ENCODE peak calls at places on chromosome 18, in eight cellular contexts. U is A549, E is sigmoid colon, G is SK-N-SH, D is K562, A is HepG2, J is suprapubic skin, Z is tibial nerve. W is an unnamed sample.

GRCh38 chr18:48861181-48861715 is 89.5 kb downstream of the SMAD7 start:
- DNase-seq in U (no peak), E (no peak), G (no peak), D (no peak), A (no peak), J (no peak), Z (no peak), W (no peak)

GRCh38 chr18:26460449-26461091 is 87.8 kb downstream of the KCTD1 start:
- DNase-seq in U (peak; percentile 41), E (no peak), G (no peak), D (no peak), A (no peak), J (no peak), Z (no peak), W (peak; percentile 77)

GRCh38 chr18:48814490-48815181 is 136.1 kb downstream of the SMAD7 start:
- DNase-seq in U (no peak), E (peak; percentile 15), G (no peak), D (no peak), A (no peak), J (peak; percentile 26), Z (no peak), W (no peak)

GRCh38 chr18:49757513-49758262 is 55.6 kb downstream of the ACAA2 start:
- DNase-seq in U (peak; percentile 6), E (no peak), G (peak; percentile 61), D (peak; percentile 33), A (no peak), J (no peak), Z (no peak), W (no peak)

GRCh38 chr18:46399276-46399675 is 257.7 kb downstream of the LOXHD1 start:
- DNase-seq in U (no peak), E (no peak), G (no peak), D (no peak), A (no peak), J (no peak), Z (no peak), W (no peak)

GRCh38 chr18:79272916-79273315 is 122.8 kb upstream of the NFATC1 start:
- DNase-seq in U (no peak), E (no peak), G (no peak), D (no peak), A (no peak), J (no peak), Z (no peak), W (no peak)

GRCh38 chr18:21117385-21118135 is 5.9 kb upstream of the ROCK1 start:
- DNase-seq in U (no peak), E (no peak), G (no peak), D (peak; percentile 7), A (no peak), J (no peak), Z (no peak), W (no peak)

GRCh38 chr18:60981651-60982050 is 351.6 kb upstream of the CDH20 start:
- DNase-seq in U (no peak), E (no peak), G (no peak), D (no peak), A (no peak), J (no peak), Z (no peak), W (no peak)

GRCh38 chr18:30280861-30281470 is 761.6 kb downstream of the DSC3 start:
- DNase-seq in U (peak; percentile 31), E (no peak), G (peak; percentile 1), D (peak; percentile 65), A (peak; percentile 42), J (no peak), Z (no peak), W (no peak)

GRCh38 chr18:39872566-39872965 is 2082.5 kb upstream of the PIK3C3 start:
- DNase-seq in U (no peak), E (no peak), G (no peak), D (no peak), A (no peak), J (no peak), Z (no peak), W (no peak)

DNA sequence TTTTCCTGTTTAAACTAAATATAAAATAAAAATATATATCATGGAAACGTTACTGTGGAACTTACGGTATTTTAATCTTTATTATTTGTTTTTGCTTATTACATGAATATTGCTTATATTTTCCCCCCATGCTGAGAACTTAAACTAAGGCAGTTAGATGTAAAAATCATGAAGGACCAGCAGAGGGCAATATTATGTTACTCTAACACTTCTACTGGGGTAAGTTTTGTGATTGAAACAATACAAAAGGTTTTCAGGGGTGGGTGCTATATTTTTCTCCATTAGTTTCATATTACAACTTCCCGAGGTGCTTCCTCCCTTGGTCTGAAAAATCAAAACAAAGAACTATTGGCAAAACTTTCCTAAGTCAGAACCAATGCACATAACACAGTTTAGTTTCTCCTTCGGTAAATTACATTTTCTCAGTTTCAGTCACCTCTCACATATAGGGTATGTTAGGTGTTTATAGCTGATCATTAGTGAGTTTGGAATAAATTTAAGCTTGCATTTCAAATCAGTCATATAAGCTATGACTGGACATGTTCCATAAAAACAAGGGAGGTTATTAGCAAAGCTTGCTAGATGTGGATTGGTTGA is 54.8 kb downstream of the ZNF407 start:
- DNase-seq in U (peak; percentile 22), E (no peak), G (peak; percentile 47), D (peak; percentile 30), A (peak; percentile 33), J (no peak), Z (no peak), W (no peak)
- TF ChIP-seq EP300 in U (no peak), E (no peak), G (no peak), D (no peak), A (no peak), J (no peak), Z (no peak), W (no peak)

GRCh38 chr18:31957728-31958127 is 14.8 kb upstream of the TRAPPC8 start:
- DNase-seq in U (no peak), E (no peak), G (no peak), D (no peak), A (no peak), J (no peak), Z (no peak), W (no peak)

GRCh38 chr18:31950620-31951019 is 7.7 kb upstream of the TRAPPC8 start:
- DNase-seq in U (no peak), E (no peak), G (no peak), D (no peak), A (no peak), J (no peak), Z (no peak), W (no peak)

GRCh38 chr18:31952223-31952622 is 9.3 kb upstream of the TRAPPC8 start:
- DNase-seq in U (no peak), E (no peak), G (no peak), D (no peak), A (no peak), J (no peak), Z (no peak), W (no peak)

GRCh38 chr18:31954349-31954748 is 11.4 kb upstream of the TRAPPC8 start:
- DNase-seq in U (peak; percentile 42), E (no peak), G (no peak), D (no peak), A (peak; percentile 79), J (no peak), Z (no peak), W (no peak)
- TF ChIP-seq EP300 in U (no peak), E (no peak), G (no peak), D (no peak), A (peak; percentile 47), J (no peak), Z (no peak), W (no peak)

GRCh38 chr18:74274690-74275089 is 17.1 kb downstream of the CYB5A start:
- DNase-seq in U (no peak), E (no peak), G (no peak), D (no peak), A (no peak), J (no peak), Z (no peak), W (no peak)

GRCh38 chr18:74275736-74276135 is 16.0 kb downstream of the CYB5A start:
- DNase-seq in U (no peak), E (no peak), G (no peak), D (no peak), A (no peak), J (no peak), Z (no peak), W (no peak)

GRCh38 chr18:74278058-74278457 is 13.7 kb downstream of the CYB5A start:
- DNase-seq in U (no peak), E (no peak), G (peak; percentile 81), D (no peak), A (peak; percentile 29), J (no peak), Z (no peak), W (no peak)

GRCh38 chr18:74278983-74279382 is 12.8 kb downstream of the CYB5A start:
- DNase-seq in U (no peak), E (no peak), G (no peak), D (no peak), A (no peak), J (no peak), Z (no peak), W (no peak)

GRCh38 chr18:74276609-74277008 is 15.2 kb downstream of the CYB5A start:
- DNase-seq in U (no peak), E (no peak), G (no peak), D (no peak), A (no peak), J (no peak), Z (no peak), W (no peak)
- TF ChIP-seq EP300 in U (no peak), E (no peak), G (no peak), D (no peak), A (no peak), J (no peak), Z (no peak), W (no peak)

DNA sequence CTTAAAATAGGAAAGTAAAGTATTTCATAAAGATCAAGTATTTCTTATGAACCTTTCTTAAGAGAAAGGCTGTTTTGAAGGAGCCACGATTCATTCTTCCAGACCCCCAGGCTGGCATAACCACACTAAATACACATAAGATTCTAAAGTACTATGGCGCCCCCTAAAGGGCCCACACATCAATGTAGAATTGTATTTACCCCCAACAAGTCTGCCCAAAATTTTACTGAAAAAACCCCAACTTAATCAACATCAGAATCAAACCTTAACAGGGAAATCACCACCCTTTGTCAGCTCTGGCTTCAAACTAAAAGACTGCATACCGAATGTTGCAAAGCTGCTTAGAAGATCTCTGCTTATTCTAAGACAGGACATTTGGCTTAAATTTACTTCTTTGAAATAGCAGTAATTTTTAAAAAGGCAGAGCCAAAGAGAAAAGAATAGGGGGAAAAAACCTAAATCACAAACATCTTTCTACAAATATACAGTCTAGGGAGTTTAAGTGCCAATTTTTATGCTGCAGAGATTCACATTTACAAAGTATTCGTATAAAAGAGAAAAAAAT is 20.4 kb upstream of the BCL2 start:
- DNase-seq in U (peak; percentile 30), E (no peak), G (peak; percentile 49), D (peak; percentile 53), A (peak; percentile 22), J (no peak), Z (no peak), W (no peak)
- TF ChIP-seq EP300 in U (no peak), E (no peak), G (no peak), D (no peak), A (no peak), J (no peak), Z (no peak), W (no peak)

DNA sequence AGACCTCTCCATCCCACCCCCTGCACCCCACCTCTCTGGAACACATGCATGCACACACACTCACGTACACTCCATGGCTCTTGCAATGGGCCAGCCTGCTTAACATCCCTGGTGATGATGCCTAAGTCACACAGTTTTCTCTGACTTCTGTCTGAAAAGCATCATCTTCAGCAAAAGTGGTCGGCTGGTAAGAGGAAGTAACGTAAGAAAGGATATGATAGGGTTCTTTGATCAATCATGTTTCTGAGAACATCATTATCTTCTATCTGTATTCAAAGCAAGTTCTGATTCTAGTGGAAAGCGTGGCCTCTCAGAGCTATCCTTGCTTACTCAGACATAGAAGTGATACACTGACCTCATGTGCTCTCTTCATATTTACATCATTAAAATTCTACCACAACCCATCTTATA is 11.4 kb upstream of the NDUFV2 start:
- DNase-seq in U (no peak), E (no peak), G (no peak), D (no peak), A (no peak), J (no peak), Z (no peak), W (no peak)
- TF ChIP-seq EP300 in U (no peak), E (no peak), G (no peak), D (no peak), A (no peak), J (no peak), Z (no peak), W (no peak)

W was measured in esophagus muscularis mucosa.